ENCODE peak calls at places on chromosomes 16 and 17, in six cellular contexts. T, V, O, C, X and R are unnamed samples.

GRCh38 chr16:11992008-11992584 is 15.6 kb downstream of the SNX29 start:
- DNase-seq in V (no peak), X (no peak), C (no peak), O (no peak), T (no peak), R (no peak)

GRCh38 chr16:21950782-21951521 is 2.2 kb upstream of the UQCRC2 start:
- DNase-seq in O (peak; percentile 53), X (no peak), V (peak; percentile 16), T (no peak), C (peak; percentile 47), R (no peak)

GRCh38 chr17:28969706-28970393 is 18.5 kb upstream of the PHF12 start:
- DNase-seq in O (no peak), T (no peak), C (no peak), X (no peak), V (no peak), R (no peak)

GRCh38 chr16:75614247-75614897 is 8.7 kb downstream of the ADAT1 start:
- DNase-seq in O (no peak), C (peak; percentile 84), V (no peak), T (no peak), X (no peak), R (no peak)

GRCh38 chr17:78933959-78934568 is 8.9 kb upstream of the TIMP2 start:
- DNase-seq in O (no peak), X (peak; percentile 82), C (peak; percentile 95), T (peak; percentile 52), V (no peak), R (peak; percentile 99)

GRCh38 chr16:55021595-55022475 is 91.2 kb downstream of the IRX5 start:
- DNase-seq in T (no peak), O (no peak), X (peak; percentile 78), C (peak; percentile 13), V (no peak), R (peak; percentile 72)

GRCh38 chr17:18115517-18115916 is 7.0 kb downstream of the MYO15A start:
- DNase-seq in T (no peak), O (no peak), V (no peak), X (no peak), C (no peak), R (no peak)

GRCh38 chr17:16040710-16041251 is 41.2 kb downstream of the TTC19 start:
- DNase-seq in X (no peak), V (no peak), O (no peak), T (no peak), C (peak; percentile 38), R (no peak)

GRCh38 chr16:56561126-56561525 is 3.7 kb upstream of the MT4 start:
- DNase-seq in O (no peak), C (no peak), X (no peak), V (no peak), T (no peak), R (no peak)

GRCh38 chr17:35728551-35728950 is 2.9 kb upstream of the RASL10B start:
- DNase-seq in T (no peak), X (no peak), C (no peak), V (no peak), O (no peak), R (peak; percentile 47)

GRCh38 chr16:4879049-4879448 is 31.8 kb downstream of the UBN1 start:
- DNase-seq in O (no peak), T (no peak), C (peak; percentile 53), X (no peak), V (no peak), R (no peak)

DNA sequence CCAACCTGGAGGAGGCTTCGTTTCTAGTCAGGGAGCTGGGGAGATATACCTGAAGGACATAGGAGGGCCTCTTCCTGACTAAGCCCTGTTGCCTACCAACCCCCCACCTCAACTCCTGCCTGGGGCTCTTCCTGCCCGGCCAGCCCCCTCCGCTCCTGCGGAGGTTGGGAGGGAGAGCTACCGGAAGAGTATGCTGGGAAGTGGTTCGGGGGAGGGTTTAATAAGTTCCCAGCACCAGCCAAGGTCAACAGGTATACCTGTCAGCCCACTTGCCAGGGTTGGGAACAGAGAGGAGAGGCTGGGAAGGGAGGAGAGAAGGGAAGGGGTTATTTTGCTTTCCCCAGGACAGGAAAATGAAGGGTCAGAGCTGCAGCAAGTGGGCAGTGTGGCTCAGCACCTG is 4.7 kb downstream of the PPP1R1B start:
- DNase-seq in V (no peak), O (no peak), T (no peak), X (peak; percentile 91), C (peak; percentile 78), R (no peak)
- TF ChIP-seq CTCF in V (no peak), O (no peak), T (no peak), X (no peak), C (no peak), R (no peak)

GRCh38 chr17:50209472-50210248 is 8.2 kb upstream of the COL1A1 start:
- DNase-seq in X (peak; percentile 95), V (no peak), O (no peak), T (no peak), C (no peak), R (peak; percentile 97)
- H3K4me1 ChIP-seq in X (peaks cover 21% of the 10 kb centered on the region), V (peaks cover 13% of the 10 kb centered on the region), O (no peaks in the 10 kb centered on the region), T (peaks cover 33% of the 10 kb centered on the region), C (peaks cover 16% of the 10 kb centered on the region), R (peaks cover 80% of the 10 kb centered on the region)

DNA sequence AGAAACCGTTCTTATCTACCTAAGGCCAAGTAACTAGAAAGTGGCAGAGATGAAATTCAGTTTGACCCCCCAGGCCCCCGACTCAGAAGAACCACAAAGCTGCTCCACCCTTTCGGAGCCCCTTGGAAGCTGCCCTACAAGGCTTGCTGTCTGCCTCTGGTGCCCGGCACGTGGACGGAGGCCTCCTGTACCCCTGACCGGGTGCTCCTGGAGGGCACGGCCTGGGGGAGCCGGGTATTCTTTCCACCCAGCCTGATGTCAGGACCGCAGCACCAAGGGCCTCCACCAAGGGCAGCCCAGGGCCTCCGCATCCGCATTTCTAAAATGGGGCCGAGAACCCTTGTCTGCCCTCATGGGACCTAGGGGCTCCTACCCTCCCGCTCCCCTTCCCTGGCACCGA is 15.5 kb upstream of the CRK start:
- DNase-seq in V (no peak), O (no peak), X (no peak), C (no peak), T (no peak), R (no peak)
- TF ChIP-seq CTCF in V (no peak), O (no peak), X (no peak), C (no peak), T (no peak), R (no peak)

DNA sequence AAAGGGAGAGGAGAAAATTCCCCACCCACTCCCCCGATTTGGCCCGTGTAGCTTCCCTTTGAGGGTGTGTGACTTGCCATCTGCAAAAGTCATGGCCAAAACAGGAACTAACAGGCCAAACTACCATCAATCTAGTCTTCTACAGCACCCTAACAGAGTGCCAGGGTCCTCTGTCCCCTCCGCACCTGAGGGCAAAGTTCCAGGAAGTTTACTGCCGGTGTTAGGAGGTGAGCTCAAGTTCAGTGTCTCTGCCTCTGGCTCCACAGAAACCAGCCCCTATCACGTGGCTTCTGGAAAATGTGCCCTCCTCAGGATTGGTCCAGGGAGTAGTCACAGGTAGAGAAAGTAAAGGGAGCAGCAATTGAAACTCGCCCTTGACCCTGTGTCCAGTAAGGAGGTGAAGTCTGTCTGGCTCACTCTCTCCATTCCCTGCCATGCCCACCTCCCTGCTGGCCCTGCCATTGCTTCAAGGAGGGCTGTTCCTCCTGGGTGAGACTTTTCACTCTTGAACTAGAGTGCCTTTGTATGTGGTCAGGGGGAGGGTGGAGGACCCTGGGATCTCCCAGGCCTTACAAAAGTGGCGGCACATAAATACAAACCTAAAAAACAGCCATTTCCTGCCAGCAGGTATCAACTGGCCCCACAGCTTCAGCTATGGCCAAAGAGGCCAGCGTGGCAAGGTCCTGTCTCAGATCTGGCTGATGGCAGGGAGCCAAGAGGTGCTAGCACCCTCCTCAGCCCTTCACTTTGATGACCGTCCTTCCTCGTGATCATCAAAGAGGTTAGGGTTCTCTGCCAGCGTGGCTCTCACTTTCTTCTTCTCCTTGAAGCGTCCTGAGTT is 5.3 kb downstream of the PRR15L start:
- DNase-seq in C (no peak), T (no peak), O (no peak), V (no peak), X (no peak), R (no peak)
- H3K4me1 ChIP-seq in C (peaks cover 42% of the 10 kb centered on the region), T (peaks cover 34% of the 10 kb centered on the region), O (peaks cover 17% of the 10 kb centered on the region), V (peaks cover 21% of the 10 kb centered on the region), X (no peaks in the 10 kb centered on the region), R (peaks cover 27% of the 10 kb centered on the region)

DNA sequence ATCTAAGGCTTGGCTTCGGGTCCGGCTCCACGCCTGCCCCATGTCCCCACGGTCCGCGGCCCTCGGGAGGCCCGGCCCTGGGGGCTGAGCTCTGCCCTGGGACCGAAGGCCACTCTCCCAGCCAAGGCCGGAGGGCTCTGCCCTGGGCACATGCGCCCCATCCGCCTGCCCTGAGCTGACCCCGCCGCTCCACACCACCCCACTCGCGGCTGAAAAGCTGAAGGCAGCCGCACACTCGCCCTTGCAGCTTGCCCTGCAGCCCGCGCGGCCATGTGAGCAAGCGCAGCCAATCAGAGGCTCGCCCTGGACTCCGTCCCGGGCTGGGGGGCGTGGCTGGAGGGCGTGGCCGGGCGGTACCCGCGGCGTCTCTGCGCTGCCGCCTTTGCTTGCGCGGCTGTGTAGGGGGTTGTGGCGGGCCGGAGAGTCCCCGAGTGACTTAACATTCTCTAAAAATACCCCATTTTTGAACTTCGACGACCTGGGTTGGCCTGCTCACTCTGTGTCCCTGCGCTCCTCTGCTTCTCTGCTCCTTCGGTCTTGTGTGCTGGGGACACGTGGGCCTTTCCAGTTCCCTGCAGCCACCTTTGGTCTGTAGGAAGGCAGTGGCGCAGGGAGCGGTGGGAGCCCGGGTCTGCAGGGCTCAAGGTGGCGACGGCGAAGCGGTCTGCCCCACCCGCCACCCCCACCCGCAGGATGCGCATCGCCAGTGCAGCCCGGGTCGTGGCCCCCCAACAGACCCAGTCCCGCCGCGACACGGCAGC is 8.8 kb upstream of the MAP2K3 start:
- DNase-seq in V (peak; percentile 96), C (peak; percentile 91), T (no peak), X (peak; percentile 96), O (peak; percentile 94), R (peak; percentile 93)
- TF ChIP-seq CTCF in V (no peak), C (no peak), T (peak; percentile 5), X (peak; percentile 38), O (peak; percentile 24), R (no peak)

DNA sequence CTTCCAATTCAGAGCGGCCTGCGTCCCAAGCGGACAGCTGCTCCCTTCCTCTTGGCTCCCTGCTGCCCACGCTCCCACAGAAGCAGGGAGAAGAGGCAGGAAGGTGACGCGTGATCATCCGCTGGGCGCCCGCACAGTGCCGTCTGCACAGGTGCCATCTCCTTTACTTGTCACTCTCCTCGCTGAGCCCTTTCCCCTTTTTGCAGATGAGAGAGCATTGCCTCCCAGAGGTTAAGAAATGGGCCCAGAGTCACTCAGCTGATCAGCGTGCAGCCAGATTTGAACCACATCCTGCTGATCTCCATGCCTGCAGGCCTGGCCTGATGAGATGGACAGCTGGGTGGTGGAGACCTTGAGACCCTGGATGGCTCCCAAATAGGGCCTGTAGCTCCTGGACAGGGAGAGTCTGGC is 299.8 kb downstream of the SEC14L1 start:
- DNase-seq in O (peak; percentile 97), T (no peak), C (no peak), X (no peak), V (peak; percentile 46), R (no peak)
- H3K4me1 ChIP-seq in O (peaks cover 97% of the 10 kb centered on the region), T (peaks cover 83% of the 10 kb centered on the region), C (no peaks in the 10 kb centered on the region), X (peaks cover 6% of the 10 kb centered on the region), V (peaks cover 99% of the 10 kb centered on the region), R (peaks cover 100% of the 10 kb centered on the region)